ENCODE peak calls at places on chromosomes 6 and 20, in four cellular contexts. E is keratinocyte, N is PC-3, H is PC-9. M is an unnamed sample.

GRCh38 chr20:35791823-35792222 is 20.0 kb downstream of the PHF20 start:
- DNase-seq in H (peak; percentile 81), E (no peak), N (peak; percentile 70), M (peak; percentile 94)

GRCh38 chr6:15076565-15076964 is 169.3 kb upstream of the JARID2 start:
- DNase-seq in N (no peak), H (no peak), E (no peak), M (no peak)

GRCh38 chr6:108902389-108902792 is 54.2 kb downstream of the ARMC2 start:
- DNase-seq in H (no peak), E (no peak), N (peak; percentile 23), M (peak; percentile 48)

GRCh38 chr6:43123691-43124314 is 47.3 kb upstream of the SRF start:
- DNase-seq in E (no peak), H (no peak), N (no peak), M (peak; percentile 34)

GRCh38 chr6:16239090-16239797 is 857 bp downstream of the GMPR start:
- DNase-seq in N (peak; percentile 84), H (no peak), E (no peak), M (peak; percentile 65)

GRCh38 chr6:43119456-43119855 is 43.3 kb downstream of the PTK7 start:
- DNase-seq in E (no peak), N (no peak), H (no peak), M (no peak)

GRCh38 chr6:25639653-25640052 is 12.4 kb upstream of the SCGN start:
- DNase-seq in E (no peak), H (no peak), N (no peak), M (no peak)

GRCh38 chr20:52859156-52859887 is 112.8 kb upstream of the TSHZ2 start:
- DNase-seq in E (peak; percentile 15), H (no peak), N (peak; percentile 11), M (peak; percentile 79)

GRCh38 chr6:85864453-85865401 is 222.0 kb upstream of the SYNCRIP start:
- DNase-seq in N (peak; percentile 28), H (no peak), E (no peak), M (peak; percentile 34)

GRCh38 chr6:142944126-142945066 is 580 bp downstream of the HIVEP2 start:
- DNase-seq in E (no peak), N (peak; percentile 46), H (peak; percentile 55), M (peak; percentile 89)

GRCh38 chr6:43733471-43734293 is 36.3 kb upstream of the VEGFA start:
- DNase-seq in N (no peak), E (peak; percentile 95), H (no peak), M (no peak)

GRCh38 chr20:44559302-44559701 is 23.1 kb upstream of the PKIG start:
- DNase-seq in H (no peak), E (no peak), N (no peak), M (no peak)

GRCh38 chr6:95203153-95203754 is 374.1 kb upstream of the MANEA start:
- DNase-seq in N (peak; percentile 47), H (no peak), E (no peak), M (peak; percentile 36)

GRCh38 chr6:3769610-3770009 is 18.1 kb upstream of the PXDC1 start:
- DNase-seq in H (peak; percentile 41), N (peak; percentile 58), E (no peak), M (peak; percentile 83)

GRCh38 chr6:168283686-168284025 is 35.9 kb downstream of the DACT2 start:
- DNase-seq in E (no peak), N (no peak), H (no peak), M (no peak)

GRCh38 chr6:146961831-146962230 is 242.4 kb upstream of the STXBP5 start:
- DNase-seq in E (no peak), N (no peak), H (no peak), M (no peak)

GRCh38 chr6:111283707-111284106 is 196.4 kb downstream of the SLC16A10 start:
- DNase-seq in E (no peak), H (no peak), N (no peak), M (no peak)

GRCh38 chr6:154791561-154792317 is 58.5 kb downstream of the SCAF8 start:
- DNase-seq in E (no peak), H (no peak), N (peak; percentile 45), M (peak; percentile 61)

GRCh38 chr6:169254456-169255316 is 1.0 kb upstream of the THBS2 start:
- DNase-seq in E (no peak), N (no peak), H (no peak), M (peak; percentile 35)

GRCh38 chr6:2842139-2842552 is 483 bp upstream of the SERPINB1 start:
- DNase-seq in N (no peak), H (no peak), E (no peak), M (no peak)

GRCh38 chr20:11143481-11143880 is 469.7 kb upstream of the JAG1 start:
- DNase-seq in N (no peak), H (no peak), E (no peak), M (peak; percentile 18)

GRCh38 chr6:20454201-20454824 is 52.6 kb downstream of the E2F3 start:
- DNase-seq in E (no peak), H (no peak), N (peak; percentile 74), M (no peak)

GRCh38 chr20:17524551-17524950 is 6.6 kb downstream of the BFSP1 start:
- DNase-seq in H (no peak), E (no peak), N (no peak), M (no peak)

GRCh38 chr20:53736757-53737403 is 143.2 kb upstream of the ZNF217 start:
- DNase-seq in H (peak; percentile 62), E (no peak), N (peak; percentile 49), M (peak; percentile 76)

GRCh38 chr20:18372296-18372695 is 84.0 kb downstream of the ZNF133 start:
- DNase-seq in H (no peak), N (no peak), E (no peak), M (no peak)

GRCh38 chr20:63073051-63073737 is 66.4 kb upstream of the BHLHE23 start:
- DNase-seq in E (no peak), H (no peak), N (no peak), M (no peak)

GRCh38 chr6:170208651-170209353 is 82.1 kb downstream of the DLL1 start:
- DNase-seq in H (no peak), N (no peak), E (no peak), M (no peak)

GRCh38 chr20:3192226-3193015 is 12.1 kb downstream of the DDRGK1 start:
- DNase-seq in H (no peak), E (no peak), N (no peak), M (no peak)

GRCh38 chr6:162726997-162727346 is 594 bp downstream of the PRKN start:
- DNase-seq in H (no peak), E (no peak), N (peak; percentile 3), M (peak; percentile 40)

GRCh38 chr20:11172881-11173280 is 499.1 kb upstream of the JAG1 start:
- DNase-seq in H (no peak), N (no peak), E (no peak), M (no peak)

GRCh38 chr20:10218536-10219451 is at the start of gene SNAP25:
- DNase-seq in N (peak; percentile 26), H (no peak), E (no peak), M (peak; percentile 65)

DNA sequence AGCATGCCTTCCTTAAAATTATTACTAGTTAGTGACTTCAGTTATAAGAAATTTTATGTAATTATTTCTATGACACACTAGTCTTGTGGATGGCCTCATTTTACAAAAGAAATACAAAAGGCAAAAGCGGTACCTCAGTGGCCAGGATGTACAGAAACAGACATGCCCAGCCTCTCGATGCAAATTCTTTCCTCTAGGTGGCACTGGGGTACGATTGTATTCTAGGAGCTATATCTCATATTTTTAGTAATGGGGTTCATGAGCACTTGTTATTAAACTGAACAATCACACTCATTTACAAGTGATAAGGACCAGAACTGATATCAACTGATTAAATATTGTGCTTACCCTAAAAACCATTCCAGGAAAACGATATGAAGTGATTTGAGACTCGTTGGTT is 59.8 kb downstream of the SOD2 start:
- DNase-seq in N (peak; percentile 45), E (no peak), H (no peak), M (peak; percentile 13)
- H2AFZ ChIP-seq in N (no peak overlapping the region), E (no peak overlapping the region), H (no peak overlapping the region), M (no peak overlapping the region)

DNA sequence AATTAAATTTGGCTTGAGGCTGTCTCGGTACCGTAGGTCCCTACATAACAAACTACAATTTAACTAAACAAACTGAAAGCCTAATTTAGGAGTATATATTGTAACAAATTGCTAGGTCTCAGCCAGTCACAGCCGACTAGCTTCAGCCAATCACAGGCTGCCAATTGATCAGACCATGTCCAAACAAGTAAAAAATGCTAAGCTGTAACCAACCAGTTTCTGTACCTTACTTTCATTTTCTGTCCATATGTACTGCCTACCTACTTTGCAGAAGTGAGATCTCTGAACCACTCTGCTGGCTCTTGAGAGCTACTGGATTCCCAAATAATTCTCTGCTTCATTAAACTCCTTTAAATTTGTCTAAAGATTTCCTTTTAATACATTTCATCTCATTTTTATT is 648.0 kb upstream of the GJE1 start:
- DNase-seq in H (no peak), E (peak; percentile 11), N (no peak), M (no peak)
- H2AFZ ChIP-seq in H (no peak overlapping the region), E (peak overlapping the region; percentile 74), N (no peak overlapping the region), M (peak overlapping the region; percentile 60)

DNA sequence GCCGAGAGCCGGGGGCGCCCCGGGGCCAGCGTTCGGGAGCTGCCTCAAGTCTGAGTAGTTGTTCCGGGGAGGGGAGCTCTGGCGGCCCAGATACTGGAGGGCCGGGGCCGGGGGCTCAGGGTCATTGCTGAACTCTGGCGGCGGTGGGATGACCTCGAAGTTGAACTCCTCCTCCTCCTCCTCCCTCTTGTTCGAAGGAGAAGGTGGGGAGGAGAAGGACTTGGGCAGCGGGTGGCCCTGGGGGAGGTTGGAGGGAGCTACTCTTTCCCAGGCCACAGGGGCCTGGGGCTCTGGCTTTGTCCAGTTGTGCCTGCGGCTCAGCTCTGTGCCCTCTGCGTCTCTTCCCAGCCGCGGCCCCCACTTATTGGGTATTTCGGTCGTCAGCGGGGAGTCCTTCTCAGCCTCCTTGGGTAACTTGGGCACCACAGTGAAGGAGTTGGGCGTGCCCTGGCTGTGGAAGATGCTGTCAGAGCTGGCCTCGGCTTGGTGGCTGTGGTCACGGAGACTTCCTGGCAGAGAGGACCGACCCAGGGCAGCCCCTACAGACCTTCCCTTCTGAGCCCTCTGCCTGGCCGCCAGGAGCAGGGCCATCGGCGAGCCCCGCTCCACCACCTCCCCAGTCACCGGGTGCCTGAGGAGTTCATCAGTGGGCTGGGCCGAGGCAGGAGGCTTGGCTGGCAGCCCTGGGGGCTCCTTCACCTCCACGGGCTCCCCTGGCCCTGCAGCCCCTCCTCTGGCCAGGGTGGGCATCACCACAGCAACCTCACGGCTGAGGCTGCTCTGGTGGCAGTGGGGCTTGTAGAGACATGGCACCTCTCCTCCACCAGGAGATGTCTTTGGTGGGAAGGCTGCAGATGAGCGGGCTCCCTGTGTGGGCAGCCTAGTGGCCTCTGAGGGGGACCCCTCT is 37.4 kb downstream of the C6orf132 start:
- DNase-seq in E (no peak), H (no peak), N (no peak), M (no peak)
- H2AFZ ChIP-seq in E (no peak overlapping the region), H (no peak overlapping the region), N (no peak overlapping the region), M (no peak overlapping the region)

GRCh38 chr6:157036245-157036681 is 259.1 kb downstream of the ARID1B start:
- DNase-seq in N (peak; percentile 9), H (peak; percentile 65), E (no peak), M (peak; percentile 69)

GRCh38 chr6:157032923-157033322 is 255.7 kb downstream of the ARID1B start:
- DNase-seq in N (no peak), E (no peak), H (no peak), M (no peak)

GRCh38 chr6:157034433-157035230 is 257.5 kb downstream of the ARID1B start:
- DNase-seq in N (peak; percentile 53), E (no peak), H (no peak), M (peak; percentile 81)

GRCh38 chr6:157035576-157035975 is 258.4 kb downstream of the ARID1B start:
- DNase-seq in N (no peak), H (no peak), E (no peak), M (no peak)

GRCh38 chr6:157033428-157034140 is 256.4 kb downstream of the ARID1B start:
- DNase-seq in H (no peak), N (peak; percentile 10), E (no peak), M (peak; percentile 52)
- H2AFZ ChIP-seq in H (no peak overlapping the region), N (peak overlapping the region; percentile 49), E (peak overlapping the region; percentile 62), M (peak overlapping the region; percentile 43)

GRCh38 chr6:41505084-41506049 is 40.8 kb upstream of the FOXP4 start:
- DNase-seq in H (no peak), N (peak; percentile 27), E (no peak), M (peak; percentile 75)
- H2AFZ ChIP-seq in H (no peak overlapping the region), N (peak overlapping the region; percentile 77), E (no peak overlapping the region), M (peak overlapping the region; percentile 53)

GRCh38 chr6:117411474-117411873 is 14.3 kb downstream of the ROS1 start:
- DNase-seq in E (no peak), N (no peak), H (no peak), M (no peak)
- H2AFZ ChIP-seq in E (peak overlapping the region; percentile 39), N (no peak overlapping the region), H (peak overlapping the region; percentile 20), M (no peak overlapping the region)

M was measured in GM23248.